ENCODE peak calls at places on chromosomes 13 and 19, in nine cellular contexts. H is Right ventricle myocardium superior; X is activated CD4-positive, CD25-positive, alpha-beta regulatory T cell treated with anti-CD3 and anti-CD28 coated beads, Interleukin-2, amount 50 U/mL, for 72 hours; O is NCI-H748 treated with DMSO at 0.1 percent for 48 hours; G is heart left ventricle; B is T follicular helper cell; J is WTC11; E is testis; D is AG20443. Z is an unnamed sample.

GRCh38 chr13:98384739-98385138 is 192.2 kb downstream of the STK24 start:
- DNase-seq in E (no peak), H (no peak), B (no peak), J (no peak), O (no peak), D (no peak), G (no peak), X (no peak), Z (no peak)

GRCh38 chr19:38583219-38583984 is 34.4 kb downstream of the MAP4K1 start:
- DNase-seq in E (no peak), J (no peak), G (no peak), X (no peak), D (no peak), O (no peak), B (no peak), H (no peak), Z (peak)

GRCh38 chr19:33471111-33471996 is 50.2 kb downstream of the PEPD start:
- DNase-seq in G (no peak), X (no peak), H (no peak), E (no peak), O (no peak), B (no peak), J (no peak), D (no peak), Z (no peak)

GRCh38 chr19:48444933-48445194 is 919 bp upstream of the GRWD1 start:
- DNase-seq in H (no peak), G (no peak), J (no peak), E (no peak), B (no peak), O (no peak), D (no peak), X (no peak), Z (no peak)

GRCh38 chr13:58247080-58247479 is 615.5 kb downstream of the PCDH17 start:
- DNase-seq in E (no peak), O (no peak), D (no peak), B (no peak), J (no peak), X (no peak), G (no peak), H (no peak), Z (no peak)

GRCh38 chr13:46392967-46393366 is 5.9 kb upstream of the RUBCNL start:
- DNase-seq in G (no peak), J (no peak), D (no peak), H (no peak), O (no peak), B (no peak), E (no peak), X (no peak), Z (no peak)

GRCh38 chr19:18514800-18515682 is 6.8 kb downstream of the ELL start:
- DNase-seq in B (no peak), D (no peak), O (no peak), J (no peak), X (no peak), E (no peak), H (peak), G (no peak), Z (peak)

GRCh38 chr13:46516624-46517318 is 36.2 kb upstream of the LRCH1 start:
- DNase-seq in O (no peak), G (no peak), J (no peak), H (no peak), E (no peak), B (no peak), D (no peak), X (no peak), Z (no peak)

GRCh38 chr13:38866649-38867048 is 124.0 kb downstream of the STOML3 start:
- DNase-seq in D (no peak), B (no peak), X (no peak), H (no peak), E (no peak), J (no peak), G (no peak), O (no peak), Z (no peak)

GRCh38 chr13:102905905-102906304 is 60.1 kb downstream of the ERCC5 start:
- DNase-seq in G (no peak), J (no peak), D (no peak), X (no peak), B (no peak), O (no peak), E (no peak), H (no peak), Z (no peak)

GRCh38 chr13:25149670-25150069 is 22.4 kb downstream of the AMER2 start:
- DNase-seq in O (no peak), J (no peak), B (no peak), G (no peak), D (no peak), X (no peak), E (no peak), H (no peak), Z (no peak)

GRCh38 chr13:38348890-38349289 is 761 bp upstream of the UFM1 start:
- DNase-seq in O (peak), X (peak), E (peak), B (no peak), D (peak), G (no peak), H (no peak), J (no peak), Z (no peak)

GRCh38 chr19:7618771-7619510 is 10.4 kb downstream of the XAB2 start:
- DNase-seq in X (no peak), D (no peak), G (no peak), H (no peak), B (no peak), J (no peak), E (peak), O (no peak), Z (no peak)

GRCh38 chr19:13234518-13234917 is 84.3 kb downstream of the IER2 start:
- DNase-seq in E (peak), B (peak), G (peak), O (no peak), H (peak), D (peak), J (peak), X (peak), Z (no peak)

GRCh38 chr19:2729943-2730818 is 9.0 kb upstream of the DIRAS1 start:
- DNase-seq in H (peak), G (peak), B (no peak), O (no peak), E (no peak), D (no peak), X (no peak), J (no peak), Z (no peak)

GRCh38 chr19:926595-927043 is 784 bp downstream of the ARID3A start:
- DNase-seq in H (peak), D (no peak), E (no peak), G (peak), B (no peak), J (no peak), O (no peak), X (peak), Z (peak)

GRCh38 chr13:43126420-43126819 is 103.0 kb downstream of the DNAJC15 start:
- DNase-seq in E (no peak), O (no peak), B (no peak), H (no peak), X (no peak), J (no peak), D (no peak), G (no peak), Z (no peak)

GRCh38 chr19:11452814-11453335 is 17.4 kb downstream of the PRKCSH start:
- DNase-seq in D (peak), O (no peak), E (no peak), B (no peak), H (no peak), X (no peak), J (no peak), G (no peak), Z (no peak)

GRCh38 chr13:25380082-25380481 is 8.3 kb downstream of the ATP8A2 start:
- DNase-seq in O (no peak), B (no peak), E (no peak), H (no peak), G (no peak), J (no peak), D (no peak), X (no peak), Z (no peak)

GRCh38 chr19:17078038-17078919 is 2.7 kb downstream of the MYO9B start:
- DNase-seq in D (no peak), E (no peak), X (no peak), H (no peak), B (no peak), O (no peak), J (no peak), G (no peak), Z (no peak)

GRCh38 chr13:52879950-52880650 is 31.7 kb upstream of the PCDH8 start:
- DNase-seq in D (no peak), E (no peak), O (peak), J (peak), G (no peak), X (no peak), H (no peak), B (no peak), Z (no peak)

GRCh38 chr13:93709511-93710244 is 483.1 kb downstream of the GPC6 start:
- DNase-seq in X (no peak), G (no peak), O (no peak), B (no peak), D (no peak), E (no peak), J (no peak), H (no peak), Z (no peak)

GRCh38 chr19:11519138-11519537 is 9.8 kb downstream of the ECSIT start:
- DNase-seq in E (no peak), J (no peak), D (no peak), G (no peak), X (no peak), B (no peak), H (no peak), O (no peak), Z (no peak)

GRCh38 chr19:15836345-15836594 is 20.8 kb upstream of the OR10H1 start:
- DNase-seq in X (no peak), D (no peak), H (no peak), B (no peak), O (no peak), G (no peak), E (peak), J (no peak), Z (no peak)

GRCh38 chr19:49272204-49272603 is 52.8 kb downstream of the SLC6A16 start:
- DNase-seq in E (no peak), J (no peak), H (no peak), D (no peak), X (no peak), B (no peak), O (no peak), G (no peak), Z (no peak)

GRCh38 chr19:12723383-12723642 is 419 bp downstream of the TNPO2 start:
- DNase-seq in X (no peak), H (no peak), D (no peak), E (no peak), J (no peak), O (no peak), G (no peak), B (no peak), Z (no peak)

GRCh38 chr13:59742467-59742866 is 421.3 kb downstream of the DIAPH3 start:
- DNase-seq in J (no peak), G (no peak), H (no peak), X (no peak), D (no peak), O (no peak), B (no peak), E (no peak), Z (no peak)

GRCh38 chr13:44331912-44332840 is 41.4 kb upstream of the SERP2 start:
- DNase-seq in D (peak), B (no peak), H (peak), X (no peak), O (peak), J (no peak), E (peak), G (peak), Z (peak)

GRCh38 chr13:81078048-81078447 is 737.1 kb upstream of the SPRY2 start:
- DNase-seq in E (no peak), O (no peak), G (no peak), D (no peak), H (no peak), J (no peak), X (no peak), B (no peak), Z (no peak)

GRCh38 chr19:11420429-11420893 is 1.3 kb upstream of the RGL3 start:
- DNase-seq in X (no peak), J (peak), D (peak), H (peak), E (no peak), G (peak), B (no peak), O (no peak), Z (peak)

GRCh38 chr13:75687145-75687763 is 51.1 kb downstream of the LMO7 start:
- DNase-seq in D (peak), X (no peak), H (no peak), E (no peak), G (no peak), O (peak), B (no peak), J (no peak), Z (no peak)

GRCh38 chr19:48319647-48320537 is 5.5 kb upstream of the EMP3 start:
- DNase-seq in H (peak), G (peak), D (peak), O (peak), X (peak), E (peak), J (peak), B (peak), Z (peak)

GRCh38 chr13:35979378-35979911 is 151.7 kb downstream of the DCLK1 start:
- DNase-seq in B (no peak), E (peak), H (peak), G (no peak), X (no peak), D (peak), J (no peak), O (no peak), Z (peak)

Z was measured in Right ventricle myocardium inferior.